ENCODE peak calls at places on chromosomes 12 and 14, in nine cellular contexts. R is cardiac fibroblast, Y is esophagus muscularis mucosa, K is AG10803, P is astrocyte, M is mammary epithelial cell, X is A549, G is osteoblast, B is GM23338. N is an unnamed sample.

GRCh38 chr12:66288121-66288520 is 14.2 kb upstream of the HELB start:
- DNase-seq in R (no peak), Y (no peak), X (no peak), G (no peak), M (no peak), B (no peak), P (no peak), K (no peak), N (no peak)

GRCh38 chr14:54447231-54447692 is 6.1 kb upstream of the CNIH1 start:
- DNase-seq in G (no peak), Y (no peak), K (peak), X (peak), R (peak), P (no peak), B (no peak), M (peak), N (peak)

GRCh38 chr12:67441736-67442346 is 172.7 kb downstream of the CAND1 start:
- DNase-seq in B (peak), Y (peak), G (peak), R (peak), X (peak), M (peak), P (peak), K (peak), N (peak)

GRCh38 chr12:26374934-26375333 is 179.6 kb downstream of the SSPN start:
- DNase-seq in B (no peak), K (no peak), X (no peak), P (peak), G (no peak), R (peak), M (peak), Y (no peak), N (no peak)

GRCh38 chr14:52348279-52348678 is 34.2 kb downstream of the PTGER2 start:
- DNase-seq in B (no peak), G (no peak), X (no peak), R (no peak), K (peak), M (no peak), P (no peak), Y (no peak), N (no peak)

GRCh38 chr12:45357547-45358417 is 141.9 kb downstream of the ANO6 start:
- DNase-seq in P (no peak), M (no peak), K (peak), Y (no peak), G (peak), B (no peak), X (no peak), R (peak), N (peak)

GRCh38 chr14:65704412-65704811 is 291.9 kb downstream of the FUT8 start:
- DNase-seq in P (peak), Y (no peak), G (peak), R (peak), M (no peak), X (no peak), K (peak), B (no peak), N (no peak)

GRCh38 chr12:33672879-33673577 is 233.4 kb upstream of the SYT10 start:
- DNase-seq in P (no peak), Y (no peak), B (no peak), G (no peak), K (no peak), R (no peak), X (no peak), M (no peak), N (no peak)

GRCh38 chr12:49543914-49544815 is 5.3 kb downstream of the KCNH3 start:
- DNase-seq in B (peak), K (no peak), M (no peak), G (peak), R (no peak), P (no peak), X (no peak), Y (no peak), N (no peak)

GRCh38 chr12:5073838-5074237 is 30.2 kb downstream of the KCNA5 start:
- DNase-seq in X (no peak), K (peak), M (no peak), R (peak), G (no peak), B (peak), Y (no peak), P (no peak), N (peak)

GRCh38 chr12:127284870-127285431 is 982.0 kb upstream of the TMEM132C start:
- DNase-seq in Y (no peak), P (peak), B (no peak), G (peak), K (peak), R (peak), X (no peak), M (peak), N (peak)

GRCh38 chr12:24948816-24949722 is at the start of gene BCAT1:
- DNase-seq in B (peak), K (peak), P (peak), G (peak), M (peak), R (peak), X (peak), Y (no peak), N (peak)

GRCh38 chr12:85985996-85986395 is 111.9 kb downstream of the NTS start:
- DNase-seq in K (no peak), R (no peak), Y (no peak), B (no peak), P (no peak), X (no peak), M (no peak), G (no peak), N (no peak)

GRCh38 chr12:63857771-63858670 is 13.5 kb downstream of the SRGAP1 start:
- DNase-seq in G (no peak), P (peak), M (no peak), K (peak), X (no peak), B (no peak), Y (no peak), R (peak), N (no peak)

GRCh38 chr12:98582093-98582492 is 11.4 kb upstream of the SLC25A3 start:
- DNase-seq in X (no peak), K (no peak), Y (no peak), G (peak), P (peak), R (no peak), B (no peak), M (peak), N (no peak)

GRCh38 chr14:69054030-69054429 is 74.9 kb upstream of the ACTN1 start:
- DNase-seq in G (no peak), K (no peak), B (no peak), M (no peak), R (no peak), Y (no peak), P (no peak), X (no peak), N (no peak)

GRCh38 chr12:132506328-132506727 is 16.4 kb downstream of the FBRSL1 start:
- DNase-seq in B (no peak), G (no peak), P (no peak), R (no peak), M (no peak), X (no peak), Y (no peak), K (no peak), N (no peak)

GRCh38 chr12:50283924-50284236 is 560 bp upstream of the LIMA1 start:
- DNase-seq in P (peak), K (peak), Y (no peak), G (peak), R (peak), B (no peak), M (no peak), X (no peak), N (no peak)

GRCh38 chr12:22526836-22527235 is 17.5 kb downstream of the C2CD5 start:
- DNase-seq in M (no peak), K (no peak), G (no peak), B (no peak), Y (no peak), P (no peak), R (no peak), X (no peak), N (no peak)

GRCh38 chr12:55906056-55906455 is 21.6 kb downstream of the PYM1 start:
- DNase-seq in R (peak), G (peak), X (no peak), P (peak), K (peak), M (peak), Y (no peak), B (no peak), N (no peak)

GRCh38 chr12:112347521-112347920 is 34.7 kb downstream of the HECTD4 start:
- DNase-seq in X (no peak), Y (no peak), R (peak), K (peak), P (peak), M (peak), B (no peak), G (peak), N (peak)

GRCh38 chr12:96083020-96083489 is 47.7 kb upstream of the LTA4H start:
- DNase-seq in G (no peak), X (no peak), K (no peak), Y (no peak), B (no peak), R (no peak), P (peak), M (no peak), N (no peak)

GRCh38 chr12:91019455-91019854 is 14.7 kb upstream of the EPYC start:
- DNase-seq in G (no peak), X (no peak), Y (no peak), R (no peak), K (no peak), B (no peak), P (no peak), M (no peak), N (no peak)

GRCh38 chr12:2240984-2241383 is 188.2 kb downstream of the CACNA1C start:
- DNase-seq in X (no peak), Y (no peak), K (no peak), P (no peak), G (no peak), B (no peak), R (no peak), M (no peak), N (no peak)

GRCh38 chr14:35866595-35867279 is 40.6 kb downstream of the BRMS1L start:
- DNase-seq in K (no peak), M (no peak), P (no peak), Y (no peak), R (no peak), X (no peak), B (no peak), G (no peak), N (no peak)

GRCh38 chr14:57686317-57686716 is 179.6 kb downstream of the SLC35F4 start:
- DNase-seq in K (no peak), G (no peak), B (no peak), R (no peak), M (no peak), Y (no peak), X (no peak), P (no peak), N (no peak)

DNA sequence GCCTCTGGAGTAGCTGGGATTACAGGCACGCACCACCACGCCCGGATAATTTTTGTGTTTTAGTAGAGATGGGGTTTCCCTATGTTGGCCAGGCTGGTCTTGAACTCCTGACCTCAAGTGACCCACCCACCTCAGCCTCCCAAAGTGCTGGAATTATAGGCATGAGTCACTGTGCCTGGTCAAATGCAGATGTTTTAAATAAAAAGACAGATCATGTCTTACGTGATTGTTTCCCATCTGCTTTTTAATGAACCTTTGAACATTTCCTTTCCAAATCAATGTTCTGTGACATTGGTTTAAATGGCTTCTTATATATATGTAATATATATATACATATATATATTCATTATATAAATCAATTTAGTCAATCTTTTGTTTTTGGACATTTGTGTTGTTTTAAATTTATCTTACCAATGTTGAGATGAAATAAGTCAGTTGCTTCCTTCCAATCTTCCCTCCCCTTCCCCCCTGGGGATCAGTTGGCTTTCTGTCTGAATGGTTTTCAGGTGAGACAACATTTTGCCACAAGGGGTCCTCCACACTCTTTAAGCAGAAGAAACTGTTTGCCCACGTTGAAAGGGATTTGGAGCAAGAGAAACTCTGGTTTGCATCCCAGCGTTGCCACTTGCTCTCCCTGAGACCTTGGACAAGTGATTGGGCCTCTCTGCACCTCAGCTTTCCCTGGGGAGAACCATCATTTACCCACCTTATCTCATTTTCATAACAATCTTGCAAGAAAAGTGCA is 47.6 kb upstream of the RBM19 start:
- DNase-seq in Y (no peak), M (peak), G (no peak), X (no peak), R (peak), K (peak), P (no peak), B (peak), N (peak)
- TF ChIP-seq CTCF in Y (no peak), M (peak), G (no peak), X (peak), R (peak), K (peak), P (no peak), B (peak), N (peak)

DNA sequence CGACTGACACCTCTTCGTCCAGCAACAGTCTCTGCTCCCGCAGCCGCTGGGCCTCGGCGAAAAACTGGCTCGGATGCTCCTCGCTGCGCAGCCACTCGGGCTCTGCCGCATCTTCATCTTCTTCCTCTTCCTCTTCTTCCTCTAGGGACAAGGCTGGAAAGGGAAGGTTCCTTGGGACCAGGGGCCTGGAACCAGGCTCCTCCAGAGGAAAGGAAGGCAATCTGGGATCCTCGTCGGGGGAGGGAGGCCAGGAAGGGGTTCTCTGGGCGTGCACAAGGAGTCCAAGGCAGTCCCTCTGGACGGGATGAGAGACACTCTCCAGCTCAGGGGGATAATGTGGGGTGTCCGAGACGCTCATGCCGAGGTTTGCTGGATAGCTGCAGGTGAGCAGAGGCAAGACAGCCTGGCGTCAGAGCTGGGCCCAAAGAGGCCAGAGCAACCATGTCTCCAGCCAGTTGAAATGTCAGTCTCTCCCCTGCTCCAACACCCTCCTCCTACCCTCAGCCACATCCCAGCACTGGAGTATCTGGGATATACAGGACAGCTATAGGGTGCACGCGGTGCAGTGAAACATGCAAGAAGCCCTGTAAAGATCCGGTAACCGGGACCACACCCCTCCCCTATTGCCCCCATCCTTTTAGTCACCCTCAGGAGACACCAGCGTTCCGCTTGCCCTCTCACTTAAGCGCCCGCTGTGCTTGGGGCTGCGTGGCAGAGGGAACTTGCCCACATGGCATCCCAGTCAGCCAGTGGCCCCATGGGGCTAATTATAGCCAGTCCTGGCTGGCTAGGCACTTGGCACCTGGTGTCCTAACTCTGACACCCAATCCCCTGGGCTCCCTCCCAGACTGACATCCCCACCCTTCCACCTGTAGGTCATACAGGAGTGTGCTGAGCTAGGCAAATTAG is at the start of gene KLHL33:
- DNase-seq in K (no peak), M (no peak), B (peak), X (no peak), Y (no peak), P (no peak), R (no peak), G (no peak), N (no peak)
- H3K4me3 ChIP-seq in K (peak), M (no peak), B (peak), X (no peak), Y (peak), P (peak), R (peak), G (peak), N (peak)

GRCh38 chr12:109899783-109900751 is at the start of gene TCHP:
- DNase-seq in R (peak), B (peak), G (peak), K (peak), P (peak), M (peak), Y (peak), X (peak), N (peak)
- TF ChIP-seq CTCF in R (peak), B (peak), G (peak), K (peak), P (peak), M (peak), Y (peak), X (peak), N (peak)

GRCh38 chr14:32932921-32933622 is 5.6 kb upstream of the NPAS3 start:
- DNase-seq in P (no peak), R (no peak), G (peak), M (no peak), B (peak), K (no peak), X (no peak), Y (no peak), N (no peak)

GRCh38 chr14:32934891-32935633 is 3.6 kb upstream of the NPAS3 start:
- DNase-seq in P (peak), G (peak), K (peak), Y (no peak), X (no peak), B (peak), M (no peak), R (no peak), N (no peak)

GRCh38 chr14:32932302-32932920 is 6.3 kb upstream of the NPAS3 start:
- DNase-seq in P (peak), B (peak), Y (no peak), M (no peak), G (peak), R (no peak), X (no peak), K (no peak), N (no peak)

GRCh38 chr14:32933943-32934890 is 4.5 kb upstream of the NPAS3 start:
- DNase-seq in B (peak), X (no peak), R (peak), P (peak), G (peak), M (peak), K (peak), Y (no peak), N (peak)

GRCh38 chr14:32933623-32933942 is 5.1 kb upstream of the NPAS3 start:
- DNase-seq in G (no peak), Y (no peak), M (no peak), K (peak), X (no peak), R (peak), P (peak), B (peak), N (peak)
- H3K4me3 ChIP-seq in G (peak), Y (peak), M (no peak), K (peak), X (peak), R (no peak), P (peak), B (peak), N (peak)

GRCh38 chr12:115384391-115384790 is 700.4 kb upstream of the TBX3 start:
- DNase-seq in M (peak), R (no peak), P (no peak), G (no peak), X (no peak), B (no peak), Y (peak), K (no peak), N (no peak)
- TF ChIP-seq CTCF in M (no peak), R (no peak), P (no peak), G (no peak), X (no peak), B (no peak), Y (no peak), K (no peak), N (no peak)

N was measured in fibroblast of villous mesenchyme.